ENCODE peak calls at places on chromosomes 1 and 21, in seven cellular contexts. E is K562, T is GM12878, Y is H1, N is SK-N-SH, R is HCT116, K is HepG2. M is an unnamed sample.

GRCh38 chr1:219074084-219074728 is 99.5 kb upstream of the LYPLAL1 start:
- DNase-seq in N (no peak), K (no peak), Y (no peak), T (no peak), R (no peak), E (no peak), M (no peak)

GRCh38 chr1:46370214-46370633 is 23.9 kb upstream of the FAAH start:
- DNase-seq in T (peak; percentile 37), E (peak; percentile 63), R (no peak), K (no peak), N (no peak), Y (no peak), M (no peak)

GRCh38 chr21:39088831-39089380 is 94.3 kb downstream of the PSMG1 start:
- DNase-seq in N (no peak), K (peak; percentile 50), R (no peak), Y (no peak), T (no peak), E (peak; percentile 43), M (no peak)

GRCh38 chr1:113976609-113977278 is 2.5 kb upstream of the OLFML3 start:
- DNase-seq in Y (no peak), E (peak; percentile 47), N (peak; percentile 38), K (peak; percentile 37), R (peak; percentile 3), T (no peak), M (no peak)

GRCh38 chr1:23394176-23394575 is 24.5 kb upstream of the ZNF436 start:
- DNase-seq in K (no peak), T (no peak), Y (no peak), N (no peak), E (no peak), R (no peak), M (no peak)

GRCh38 chr1:222454782-222455181 is 93.1 kb downstream of the HHIPL2 start:
- DNase-seq in K (no peak), E (no peak), N (peak; percentile 69), T (no peak), R (no peak), Y (no peak), M (no peak)

GRCh38 chr1:33517596-33518250 is 45.3 kb downstream of the ZSCAN20 start:
- DNase-seq in T (no peak), N (no peak), K (no peak), R (no peak), Y (no peak), E (no peak), M (no peak)

GRCh38 chr1:236821111-236821625 is 26.1 kb downstream of the MTR start:
- DNase-seq in E (no peak), Y (no peak), K (no peak), R (no peak), N (no peak), T (no peak), M (no peak)

GRCh38 chr1:86466986-86467385 is 1.7 kb upstream of the CLCA1 start:
- DNase-seq in E (no peak), N (no peak), K (no peak), T (no peak), R (no peak), Y (no peak), M (no peak)

GRCh38 chr1:165235777-165236285 is 120.7 kb downstream of the LMX1A start:
- DNase-seq in N (peak; percentile 63), E (no peak), K (no peak), T (no peak), Y (peak; percentile 74), R (no peak), M (no peak)

GRCh38 chr1:25066253-25066652 is 136.2 kb upstream of the RUNX3 start:
- DNase-seq in N (peak; percentile 84), T (no peak), R (no peak), E (no peak), Y (no peak), K (no peak), M (no peak)

GRCh38 chr1:162873671-162874666 is 13.0 kb upstream of the CCDC190 start:
- DNase-seq in N (no peak), K (peak; percentile 75), R (no peak), E (no peak), Y (no peak), T (no peak), M (no peak)

GRCh38 chr1:76640092-76640491 is 227.2 kb upstream of the ST6GALNAC5 start:
- DNase-seq in E (no peak), K (no peak), N (no peak), R (peak; percentile 29), T (no peak), Y (no peak), M (no peak)

GRCh38 chr1:68571499-68571898 is 74.6 kb upstream of the DEPDC1 start:
- DNase-seq in K (no peak), N (no peak), T (no peak), E (no peak), R (no peak), Y (no peak), M (no peak)

GRCh38 chr1:63717511-63718120 is 56.2 kb upstream of the ROR1 start:
- DNase-seq in R (no peak), Y (no peak), E (no peak), T (no peak), N (no peak), K (no peak), M (no peak)

GRCh38 chr1:9413877-9414213 is 121.2 kb downstream of the SPSB1 start:
- DNase-seq in R (no peak), Y (no peak), K (no peak), E (no peak), T (no peak), N (no peak), M (no peak)

GRCh38 chr1:152756872-152757271 is 953 bp upstream of the KPRP start:
- DNase-seq in K (no peak), T (no peak), N (no peak), Y (no peak), E (no peak), R (no peak), M (no peak)

GRCh38 chr1:117087686-117088085 is 27.6 kb downstream of the TTF2 start:
- DNase-seq in K (no peak), R (no peak), T (no peak), Y (no peak), E (no peak), N (no peak), M (no peak)

GRCh38 chr1:183932412-183932811 is 105.1 kb downstream of the COLGALT2 start:
- DNase-seq in Y (peak; percentile 41), T (no peak), N (no peak), K (no peak), R (no peak), E (no peak), M (no peak)

GRCh38 chr21:42559326-42559725 is 45.7 kb downstream of the SLC37A1 start:
- DNase-seq in Y (no peak), R (no peak), T (no peak), E (no peak), N (no peak), K (no peak), M (no peak)

GRCh38 chr1:119859647-119860046 is 36.7 kb downstream of the ADAM30 start:
- DNase-seq in E (peak; percentile 87), N (no peak), K (no peak), Y (no peak), T (no peak), R (peak; percentile 21), M (no peak)
- TF ChIP-seq SIN3A in E (no peak), N (no peak), K (no peak), Y (no peak), T (no peak), R (no peak), M (no peak)

GRCh38 chr1:7008331-7008730 is 223.1 kb downstream of the CAMTA1 start:
- DNase-seq in N (no peak), R (no peak), Y (no peak), E (no peak), K (no peak), T (no peak), M (no peak)

GRCh38 chr1:7008975-7009740 is 223.9 kb downstream of the CAMTA1 start:
- DNase-seq in Y (no peak), R (no peak), T (no peak), K (no peak), N (no peak), E (no peak), M (no peak)

GRCh38 chr1:7009741-7010525 is 224.7 kb downstream of the CAMTA1 start:
- DNase-seq in E (no peak), R (no peak), N (no peak), Y (no peak), T (no peak), K (no peak), M (no peak)

GRCh38 chr1:7006996-7007871 is 222.0 kb downstream of the CAMTA1 start:
- DNase-seq in Y (no peak), K (no peak), T (no peak), R (no peak), E (no peak), N (no peak), M (no peak)

GRCh38 chr1:7007902-7008301 is 222.6 kb downstream of the CAMTA1 start:
- DNase-seq in Y (no peak), K (no peak), T (no peak), E (no peak), N (no peak), R (no peak), M (no peak)
- TF ChIP-seq SIN3A in Y (no peak), K (no peak), T (no peak), E (no peak), N (no peak), R (no peak), M (no peak)

GRCh38 chr1:7755448-7755847 is 15.6 kb upstream of the VAMP3 start:
- DNase-seq in E (peak; percentile 44), R (no peak), T (no peak), K (peak; percentile 34), N (peak; percentile 37), Y (no peak), M (no peak)

GRCh38 chr1:7761103-7761502 is 10.0 kb upstream of the VAMP3 start:
- DNase-seq in K (no peak), Y (no peak), E (peak; percentile 46), N (no peak), T (no peak), R (no peak), M (no peak)

DNA sequence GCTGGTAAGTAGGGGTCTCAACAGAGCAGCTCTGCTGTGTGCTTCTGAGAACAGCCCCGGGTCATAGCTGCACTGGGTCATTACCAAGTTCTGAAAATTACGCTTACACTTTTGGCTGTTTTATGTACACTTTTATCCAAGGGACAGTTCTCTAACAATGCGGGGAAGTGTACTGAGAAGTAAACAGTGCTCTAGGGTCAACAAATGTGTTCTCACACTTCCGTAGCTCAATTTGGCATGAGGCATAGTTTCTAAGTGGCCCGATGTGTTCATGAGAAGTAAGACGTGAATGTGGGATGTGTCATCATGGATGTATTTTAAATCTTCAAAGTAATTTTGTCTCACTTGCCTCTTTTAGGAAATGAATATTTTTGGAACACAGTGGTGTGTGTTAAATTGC is 10.9 kb upstream of the VAMP3 start:
- DNase-seq in T (no peak), E (no peak), K (no peak), Y (no peak), N (no peak), R (no peak), M (no peak)
- TF ChIP-seq SIN3A in T (no peak), E (no peak), K (no peak), Y (no peak), N (no peak), R (no peak), M (no peak)

DNA sequence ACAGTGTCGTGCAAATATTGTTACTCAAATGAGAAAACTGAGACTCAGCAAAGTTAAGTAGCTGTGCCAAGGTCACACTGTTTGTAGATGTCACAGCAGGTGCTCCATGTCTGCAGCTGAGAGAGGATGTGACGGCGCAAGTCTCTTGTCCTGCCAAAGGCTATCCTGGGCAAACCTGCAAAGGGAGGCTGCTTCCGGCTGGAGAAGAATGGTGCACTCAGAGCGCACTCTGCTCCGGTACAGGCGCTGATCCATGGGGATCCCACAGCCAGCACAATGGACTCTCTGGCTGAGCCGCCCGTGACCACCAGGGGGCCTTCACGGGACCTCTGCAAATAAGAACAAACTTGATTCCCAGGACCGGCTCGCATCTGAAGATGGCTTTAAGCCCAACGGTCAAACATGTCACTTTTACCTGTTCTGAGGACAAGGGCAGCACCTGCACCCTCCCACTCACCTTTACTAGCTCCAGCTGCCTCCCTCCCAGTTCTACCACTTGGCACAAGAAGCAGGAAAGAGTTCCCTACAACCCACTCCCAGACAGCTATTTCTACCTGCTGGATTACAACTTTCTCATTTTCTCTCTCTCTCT is 21.9 kb downstream of the RD3 start:
- DNase-seq in Y (peak; percentile 92), N (peak; percentile 83), T (no peak), K (peak; percentile 72), E (peak; percentile 88), R (peak; percentile 72), M (peak; percentile 50)
- TF ChIP-seq SIN3A in Y (no peak), N (no peak), T (no peak), K (no peak), E (no peak), R (no peak), M (no peak)

M was measured in Panc1.